ENCODE peak calls at places on chromosomes 6 and 20, in four cellular contexts. One of them, this sample, is unnamed.

GRCh38 chr6:28980137-28980796 is 24.8 kb downstream of the ZNF311 start:
- DNase-seq in HFF-Myc: no peak
- DNase-seq in CD4-positive, alpha-beta T cell: no peak
- DNase-seq in HFFc6: no peak
- DNase-seq in this sample: no peak

GRCh38 chr6:53922571-53922981 is 127.8 kb downstream of the LRRC1 start:
- DNase-seq in HFF-Myc: no peak
- DNase-seq in CD4-positive, alpha-beta T cell: no peak
- DNase-seq in HFFc6: no peak
- DNase-seq in this sample: no peak

GRCh38 chr6:36682328-36683144 is 4.0 kb downstream of the CDKN1A start:
- DNase-seq in CD4-positive, alpha-beta T cell: peak
- DNase-seq in HFF-Myc: no peak
- DNase-seq in HFFc6: peak
- DNase-seq in this sample: no peak

GRCh38 chr6:152071843-152072242 is 264.4 kb downstream of the ESR1 start:
- DNase-seq in CD4-positive, alpha-beta T cell: no peak
- DNase-seq in HFF-Myc: no peak
- DNase-seq in HFFc6: no peak
- DNase-seq in this sample: no peak

GRCh38 chr20:38599410-38599882 is 2.2 kb upstream of the ARHGAP40 start:
- DNase-seq in HFFc6: no peak
- DNase-seq in HFF-Myc: no peak
- DNase-seq in CD4-positive, alpha-beta T cell: no peak
- DNase-seq in this sample: no peak

GRCh38 chr6:90770778-90771177 is 183.9 kb upstream of the MAP3K7 start:
- DNase-seq in CD4-positive, alpha-beta T cell: no peak
- DNase-seq in HFFc6: no peak
- DNase-seq in HFF-Myc: no peak
- DNase-seq in this sample: no peak

GRCh38 chr6:77403424-77403823 is 59.9 kb downstream of the HTR1B start:
- DNase-seq in HFF-Myc: peak
- DNase-seq in HFFc6: peak
- DNase-seq in CD4-positive, alpha-beta T cell: no peak
- DNase-seq in this sample: no peak

GRCh38 chr6:27139753-27140522 is 107.6 kb upstream of the PRSS16 start:
- DNase-seq in HFFc6: no peak
- DNase-seq in CD4-positive, alpha-beta T cell: no peak
- DNase-seq in HFF-Myc: no peak
- DNase-seq in this sample: no peak

GRCh38 chr20:45940053-45940452 is 5.6 kb downstream of the PCIF1 start:
- DNase-seq in HFF-Myc: no peak
- DNase-seq in HFFc6: no peak
- DNase-seq in CD4-positive, alpha-beta T cell: no peak
- DNase-seq in this sample: no peak

GRCh38 chr6:113182370-113183141 is 674.6 kb upstream of the MARCKS start:
- DNase-seq in CD4-positive, alpha-beta T cell: no peak
- DNase-seq in HFFc6: peak
- DNase-seq in HFF-Myc: peak
- DNase-seq in this sample: no peak

GRCh38 chr20:19583532-19584175 is 174.4 kb upstream of the RIN2 start:
- DNase-seq in CD4-positive, alpha-beta T cell: no peak
- DNase-seq in HFFc6: peak
- DNase-seq in HFF-Myc: no peak
- DNase-seq in this sample: peak

GRCh38 chr20:25282034-25282781 is 34.3 kb downstream of the PYGB start:
- DNase-seq in CD4-positive, alpha-beta T cell: no peak
- DNase-seq in HFFc6: no peak
- DNase-seq in HFF-Myc: no peak
- DNase-seq in this sample: no peak

GRCh38 chr20:5353624-5354496 is 37.1 kb upstream of the PROKR2 start:
- DNase-seq in HFF-Myc: peak
- DNase-seq in HFFc6: peak
- DNase-seq in CD4-positive, alpha-beta T cell: no peak
- DNase-seq in this sample: no peak

GRCh38 chr20:19889011-19889953 is 127.9 kb upstream of the NAA20 start:
- DNase-seq in HFF-Myc: peak
- DNase-seq in CD4-positive, alpha-beta T cell: no peak
- DNase-seq in HFFc6: peak
- DNase-seq in this sample: peak

GRCh38 chr6:42726485-42727083 is 4.2 kb upstream of the PRPH2 start:
- DNase-seq in CD4-positive, alpha-beta T cell: peak
- DNase-seq in HFF-Myc: peak
- DNase-seq in HFFc6: peak
- DNase-seq in this sample: no peak

GRCh38 chr20:18359854-18360253 is 71.5 kb downstream of the ZNF133 start:
- DNase-seq in HFF-Myc: no peak
- DNase-seq in HFFc6: no peak
- DNase-seq in CD4-positive, alpha-beta T cell: no peak
- DNase-seq in this sample: no peak
- TF ChIP-seq CTCF in HFF-Myc: no peak
- TF ChIP-seq CTCF in HFFc6: no peak
- TF ChIP-seq CTCF in CD4-positive, alpha-beta T cell: no peak
- TF ChIP-seq CTCF in this sample: no peak

GRCh38 chr6:104484626-104485025 is 375.1 kb downstream of the HACE1 start:
- DNase-seq in CD4-positive, alpha-beta T cell: no peak
- DNase-seq in HFF-Myc: no peak
- DNase-seq in HFFc6: no peak
- DNase-seq in this sample: no peak

GRCh38 chr6:104484191-104484590 is 375.5 kb downstream of the HACE1 start:
- DNase-seq in HFF-Myc: no peak
- DNase-seq in CD4-positive, alpha-beta T cell: no peak
- DNase-seq in HFFc6: no peak
- DNase-seq in this sample: no peak

GRCh38 chr6:104486003-104486402 is 373.7 kb downstream of the HACE1 start:
- DNase-seq in CD4-positive, alpha-beta T cell: no peak
- DNase-seq in HFFc6: no peak
- DNase-seq in HFF-Myc: no peak
- DNase-seq in this sample: no peak

GRCh38 chr6:104477569-104477968 is 382.1 kb downstream of the HACE1 start:
- DNase-seq in CD4-positive, alpha-beta T cell: no peak
- DNase-seq in HFF-Myc: no peak
- DNase-seq in HFFc6: no peak
- DNase-seq in this sample: no peak

DNA sequence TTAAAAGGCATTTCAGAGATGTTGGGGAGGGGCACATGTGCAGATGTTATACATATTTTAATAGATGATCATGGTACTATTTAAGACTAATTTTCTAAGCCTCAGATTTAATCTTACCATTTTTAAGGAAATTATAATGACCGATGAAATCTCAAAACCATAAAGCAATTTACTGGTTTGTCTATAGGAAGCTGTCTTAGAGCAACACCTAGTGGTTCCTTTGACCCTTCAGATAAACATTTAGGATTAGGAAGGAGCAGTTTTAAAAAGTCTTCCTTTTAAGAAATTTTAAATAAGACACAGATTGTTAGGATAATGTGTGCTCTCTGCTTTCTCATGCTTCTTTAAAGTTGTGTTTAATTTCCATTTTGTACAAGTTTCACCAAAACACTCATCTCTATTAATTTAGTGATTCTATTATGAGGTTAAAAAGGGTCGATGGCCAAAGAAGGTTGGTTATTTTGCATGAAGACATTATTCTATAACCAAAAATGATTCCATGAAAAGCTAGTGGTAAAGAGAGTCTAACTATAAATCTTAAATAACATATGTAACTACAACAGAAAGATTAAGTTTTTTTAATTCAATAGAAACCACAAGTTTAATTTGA is 376.4 kb downstream of the HACE1 start:
- DNase-seq in HFF-Myc: no peak
- DNase-seq in HFFc6: no peak
- DNase-seq in CD4-positive, alpha-beta T cell: no peak
- DNase-seq in this sample: no peak
- TF ChIP-seq CTCF in HFF-Myc: peak
- TF ChIP-seq CTCF in HFFc6: peak
- TF ChIP-seq CTCF in CD4-positive, alpha-beta T cell: no peak
- TF ChIP-seq CTCF in this sample: peak

GRCh38 chr20:8721098-8721497 is 347.8 kb upstream of the PLCB4 start:
- DNase-seq in HFF-Myc: peak
- DNase-seq in HFFc6: peak
- DNase-seq in CD4-positive, alpha-beta T cell: no peak
- DNase-seq in this sample: peak
- TF ChIP-seq CTCF in HFF-Myc: peak
- TF ChIP-seq CTCF in HFFc6: peak
- TF ChIP-seq CTCF in CD4-positive, alpha-beta T cell: peak
- TF ChIP-seq CTCF in this sample: peak

DNA sequence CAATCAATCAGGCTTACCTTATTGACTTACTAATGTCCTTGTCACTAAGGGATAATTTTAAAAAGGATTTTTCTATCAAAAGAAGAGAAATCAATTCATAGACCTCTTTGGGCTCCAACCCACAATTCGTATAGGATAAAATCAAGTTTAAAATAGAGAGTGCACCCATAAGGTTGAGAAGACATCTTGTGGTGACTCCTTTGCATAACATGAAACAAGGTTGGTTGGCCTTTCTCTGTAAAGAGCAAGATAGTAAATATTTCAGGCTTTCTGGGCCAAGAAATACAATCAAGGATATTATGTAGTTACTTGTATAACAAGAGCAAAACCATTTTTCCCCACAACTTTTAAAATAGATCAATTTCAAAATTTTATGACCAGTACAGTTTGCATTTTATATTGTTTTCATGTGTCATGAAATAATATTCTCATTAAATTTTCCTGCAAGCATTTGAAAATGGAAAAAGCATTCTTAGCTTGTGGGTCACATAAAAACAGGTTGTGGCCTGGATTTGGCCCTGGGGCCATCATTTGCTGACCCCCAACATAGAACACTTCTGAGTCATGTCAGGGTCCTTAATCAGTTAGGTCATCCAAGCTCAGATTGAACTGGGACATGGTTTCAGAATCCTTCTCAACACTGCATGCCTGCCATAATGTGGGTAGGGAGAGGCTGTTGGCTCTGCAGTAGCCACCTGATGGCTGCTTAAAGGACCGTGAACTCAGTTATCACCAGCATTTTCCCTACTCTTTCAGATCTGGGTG is 76.7 kb downstream of the MYB start:
- DNase-seq in HFF-Myc: no peak
- DNase-seq in CD4-positive, alpha-beta T cell: no peak
- DNase-seq in HFFc6: no peak
- DNase-seq in this sample: no peak
- TF ChIP-seq CTCF in HFF-Myc: no peak
- TF ChIP-seq CTCF in CD4-positive, alpha-beta T cell: no peak
- TF ChIP-seq CTCF in HFFc6: peak
- TF ChIP-seq CTCF in this sample: no peak

GRCh38 chr6:63964347-63964746 is 328.7 kb downstream of the PHF3 start:
- DNase-seq in HFFc6: no peak
- DNase-seq in HFF-Myc: no peak
- DNase-seq in CD4-positive, alpha-beta T cell: no peak
- DNase-seq in this sample: no peak

GRCh38 chr6:63968650-63969049 is 333.0 kb downstream of the PHF3 start:
- DNase-seq in HFF-Myc: no peak
- DNase-seq in CD4-positive, alpha-beta T cell: no peak
- DNase-seq in HFFc6: no peak
- DNase-seq in this sample: no peak

DNA sequence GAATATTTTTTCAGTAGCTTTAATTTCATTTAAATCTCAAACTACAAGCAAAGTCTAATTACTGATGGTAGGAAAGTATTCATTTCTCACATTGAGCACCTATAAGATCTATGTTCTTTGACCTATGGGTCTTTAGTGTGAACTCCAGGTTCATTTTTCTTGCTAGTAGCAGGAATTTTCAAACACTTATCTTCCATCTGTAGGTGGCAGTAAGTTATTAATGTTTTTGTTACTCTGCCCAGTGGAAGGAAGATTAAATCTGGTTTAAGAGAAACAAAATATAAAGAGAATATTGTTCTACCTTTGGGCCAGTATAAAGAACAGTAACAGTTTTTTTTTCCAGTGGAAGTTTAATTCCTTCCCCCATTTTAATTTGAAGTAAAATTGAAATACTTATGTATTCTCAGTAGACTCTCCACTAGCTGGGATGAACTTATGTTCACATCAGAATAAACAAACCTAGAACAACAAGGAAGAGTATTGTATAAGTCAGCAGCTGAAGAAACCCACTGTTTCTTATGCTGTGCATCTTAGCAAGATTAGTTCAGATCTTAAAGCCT is 328.2 kb downstream of the PHF3 start:
- DNase-seq in CD4-positive, alpha-beta T cell: no peak
- DNase-seq in HFF-Myc: no peak
- DNase-seq in HFFc6: no peak
- DNase-seq in this sample: no peak
- TF ChIP-seq CTCF in CD4-positive, alpha-beta T cell: no peak
- TF ChIP-seq CTCF in HFF-Myc: no peak
- TF ChIP-seq CTCF in HFFc6: no peak
- TF ChIP-seq CTCF in this sample: no peak

GRCh38 chr20:53597085-53597482 is 3.4 kb upstream of the ZNF217 start:
- DNase-seq in HFF-Myc: no peak
- DNase-seq in CD4-positive, alpha-beta T cell: no peak
- DNase-seq in HFFc6: no peak
- DNase-seq in this sample: no peak

GRCh38 chr20:53597521-53598120 is 4.0 kb upstream of the ZNF217 start:
- DNase-seq in CD4-positive, alpha-beta T cell: no peak
- DNase-seq in HFF-Myc: no peak
- DNase-seq in HFFc6: no peak
- DNase-seq in this sample: no peak

GRCh38 chr20:53595018-53595378 is 1.4 kb upstream of the ZNF217 start:
- DNase-seq in CD4-positive, alpha-beta T cell: no peak
- DNase-seq in HFFc6: no peak
- DNase-seq in HFF-Myc: no peak
- DNase-seq in this sample: no peak

GRCh38 chr20:53598140-53599038 is 4.8 kb upstream of the ZNF217 start:
- DNase-seq in HFFc6: no peak
- DNase-seq in CD4-positive, alpha-beta T cell: no peak
- DNase-seq in HFF-Myc: no peak
- DNase-seq in this sample: no peak

GRCh38 chr20:53594068-53595017 is 704 bp upstream of the ZNF217 start:
- DNase-seq in HFFc6: peak
- DNase-seq in HFF-Myc: no peak
- DNase-seq in CD4-positive, alpha-beta T cell: peak
- DNase-seq in this sample: peak
- TF ChIP-seq CTCF in HFFc6: peak
- TF ChIP-seq CTCF in HFF-Myc: no peak
- TF ChIP-seq CTCF in CD4-positive, alpha-beta T cell: no peak
- TF ChIP-seq CTCF in this sample: peak

GRCh38 chr6:120077489-120077888 is 727.9 kb upstream of the MAN1A1 start:
- DNase-seq in CD4-positive, alpha-beta T cell: no peak
- DNase-seq in HFF-Myc: no peak
- DNase-seq in HFFc6: no peak
- DNase-seq in this sample: no peak
- TF ChIP-seq CTCF in CD4-positive, alpha-beta T cell: no peak
- TF ChIP-seq CTCF in HFF-Myc: no peak
- TF ChIP-seq CTCF in HFFc6: no peak
- TF ChIP-seq CTCF in this sample: peak

GRCh38 chr6:170259301-170259700 is 31.6 kb downstream of the DLL1 start:
- DNase-seq in HFFc6: no peak
- DNase-seq in HFF-Myc: no peak
- DNase-seq in CD4-positive, alpha-beta T cell: no peak
- DNase-seq in this sample: no peak
- TF ChIP-seq CTCF in HFFc6: no peak
- TF ChIP-seq CTCF in HFF-Myc: no peak
- TF ChIP-seq CTCF in CD4-positive, alpha-beta T cell: no peak
- TF ChIP-seq CTCF in this sample: no peak

DNA sequence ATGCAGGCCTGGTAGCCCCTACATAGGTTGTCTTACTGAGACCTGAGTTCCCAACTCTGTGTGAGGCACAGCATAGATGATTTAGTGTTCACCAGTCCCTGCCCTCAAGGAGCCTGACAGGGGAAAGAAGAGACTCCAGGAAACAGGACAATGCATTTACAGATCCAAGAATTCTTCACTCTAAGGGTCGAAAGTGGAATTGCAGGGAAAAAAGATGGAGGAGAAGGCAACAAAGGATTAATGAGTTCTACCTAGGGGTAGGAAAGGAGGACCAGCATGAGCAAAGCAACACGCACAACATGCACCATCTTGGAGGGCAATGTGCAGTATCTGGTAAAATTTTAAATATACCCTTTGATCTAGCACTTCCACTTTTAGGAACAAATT is 5.9 kb downstream of the SPAG4 start:
- DNase-seq in HFF-Myc: no peak
- DNase-seq in CD4-positive, alpha-beta T cell: no peak
- DNase-seq in HFFc6: no peak
- DNase-seq in this sample: no peak
- TF ChIP-seq CTCF in HFF-Myc: no peak
- TF ChIP-seq CTCF in CD4-positive, alpha-beta T cell: no peak
- TF ChIP-seq CTCF in HFFc6: peak
- TF ChIP-seq CTCF in this sample: no peak